ENCODE peak calls at places on chromosomes 4 and X, in six cellular contexts. H is HuH-7.5; E is endothelial cell; U is aorta; O is CD4-positive, alpha-beta T cell; B is activated effector memory CD4-positive, alpha-beta T cell treated with anti-CD3 and anti-CD28 coated beads, Interleukin-2, amount 50 U/mL, for 16 hours. Z is an unnamed sample.
A peak's percentile ranks its signal among the peaks of the same experiment; 100 is the strongest.

GRCh38 chrX:19990225-19990518 is 689 bp downstream of the BCLAF3 start:
- DNase-seq in U (no peak), E (no peak), B (no peak), O (no peak), H (no peak), Z (no peak)

GRCh38 chr4:156961241-156962068 is 10.1 kb downstream of the PDGFC start:
- DNase-seq in E (no peak), B (no peak), U (no peak), O (no peak), H (no peak), Z (no peak)

GRCh38 chrX:153719238-153719637 is 4.9 kb downstream of the BCAP31 start:
- DNase-seq in H (no peak), O (no peak), E (no peak), B (no peak), U (no peak), Z (no peak)

GRCh38 chr4:175806741-175807140 is 5.3 kb downstream of the GPM6A start:
- DNase-seq in H (no peak), O (no peak), U (no peak), E (no peak), B (no peak), Z (no peak)

GRCh38 chr4:140568507-140569306 is at the start of gene UCP1:
- DNase-seq in E (peak; percentile 73), O (no peak), B (no peak), H (peak; percentile 37), U (peak; percentile 45), Z (no peak)

GRCh38 chrX:43898406-43898805 is 16.2 kb upstream of the MAOB start:
- DNase-seq in B (no peak), H (no peak), U (no peak), E (no peak), O (no peak), Z (no peak)

GRCh38 chr4:78186597-78187543 is 129.7 kb downstream of the FRAS1 start:
- DNase-seq in E (no peak), U (no peak), O (no peak), B (no peak), H (no peak), Z (no peak)

GRCh38 chr4:98946359-98946758 is 17.4 kb upstream of the EIF4E start:
- DNase-seq in O (no peak), B (no peak), E (no peak), H (no peak), U (no peak), Z (no peak)

GRCh38 chr4:20464381-20464780 is 212.7 kb downstream of the SLIT2 start:
- DNase-seq in B (no peak), H (no peak), O (no peak), U (no peak), E (no peak), Z (no peak)

GRCh38 chr4:82780398-82781231 is 18.0 kb downstream of the SCD5 start:
- DNase-seq in U (peak; percentile 86), H (peak; percentile 23), O (no peak), B (no peak), E (no peak), Z (peak; percentile 91)

GRCh38 chrX:39627257-39627656 is 470.5 kb downstream of the BCOR start:
- DNase-seq in O (no peak), B (no peak), U (no peak), H (no peak), E (no peak), Z (no peak)

GRCh38 chr4:80195441-80196139 is 1.7 kb upstream of the PRDM8 start:
- DNase-seq in B (no peak), E (no peak), H (no peak), O (no peak), U (no peak), Z (no peak)

GRCh38 chr4:53646792-53647191 is 55.5 kb upstream of the LNX1 start:
- DNase-seq in O (no peak), U (no peak), H (no peak), B (no peak), E (peak; percentile 26), Z (no peak)

GRCh38 chr4:7377223-7377865 is 57.4 kb downstream of the PSAPL1 start:
- DNase-seq in E (no peak), O (no peak), B (no peak), U (peak; percentile 26), H (no peak), Z (no peak)

GRCh38 chrX:44344194-44344593 is 722 bp upstream of the EFHC2 start:
- DNase-seq in H (no peak), U (no peak), B (peak; percentile 85), O (peak; percentile 53), E (no peak), Z (peak; percentile 14)

GRCh38 chrX:39688576-39689373 is 409.0 kb downstream of the BCOR start:
- DNase-seq in H (no peak), E (peak; percentile 57), U (peak; percentile 63), B (peak; percentile 66), O (no peak), Z (peak; percentile 83)

GRCh38 chr4:71453516-71453915 is 114.7 kb downstream of the SLC4A4 start:
- DNase-seq in E (no peak), H (no peak), O (no peak), U (no peak), B (no peak), Z (no peak)

GRCh38 chrX:41526925-41527324 is 79.8 kb downstream of the NYX start:
- DNase-seq in B (no peak), E (no peak), H (no peak), O (no peak), U (no peak), Z (no peak)

GRCh38 chrX:68018248-68019203 is 414.8 kb downstream of the OPHN1 start:
- DNase-seq in H (no peak), U (peak; percentile 46), B (no peak), O (no peak), E (peak; percentile 22), Z (no peak)